ENCODE peak calls at places on chromosome 2, in five cellular contexts. V is foreskin fibroblast; Y is adrenal gland; G is stimulated activated CD4-positive, alpha-beta T cell treated with anti-CD3 and anti-CD28 coated beads, Interleukin-12 subunit alpha, Interleukin-12 subunit beta, amount 100 ng/mL, for 4 hours; Q is RWPE1. U is an unnamed sample.

GRCh38 chr2:60503923-60504514 is 49.4 kb downstream of the BCL11A start:
- DNase-seq in V (peak), Y (no peak), G (no peak), Q (no peak), U (peak)

GRCh38 chr2:26674771-26675170 is 17.8 kb upstream of the KCNK3 start:
- DNase-seq in V (no peak), Y (peak), G (no peak), Q (no peak), U (no peak)

GRCh38 chr2:129827251-129827894 is 152.1 kb upstream of the RAB6C start:
- DNase-seq in V (no peak), Y (no peak), G (no peak), Q (no peak), U (no peak)

GRCh38 chr2:218999021-218999880 is 6.0 kb upstream of the CRYBA2 start:
- DNase-seq in V (no peak), Y (peak), G (no peak), Q (no peak), U (no peak)

GRCh38 chr2:45816273-45816672 is 164.8 kb downstream of the PRKCE start:
- DNase-seq in V (peak), Y (no peak), G (no peak), Q (no peak), U (no peak)

GRCh38 chr2:151953467-151953866 is 125.2 kb upstream of the ARL5A start:
- DNase-seq in V (no peak), Y (no peak), G (no peak), Q (no peak), U (no peak)

GRCh38 chr2:219459460-219460311 is 25.0 kb downstream of the SPEG start:
- DNase-seq in V (peak), Y (peak), G (peak), Q (peak), U (peak)

GRCh38 chr2:165237056-165237455 is 2.2 kb upstream of the SCN2A start:
- DNase-seq in V (no peak), Y (no peak), G (no peak), Q (no peak), U (no peak)

GRCh38 chr2:241788135-241788534 is 11.5 kb downstream of the GAL3ST2 start:
- DNase-seq in V (no peak), Y (no peak), G (no peak), Q (no peak), U (no peak)

GRCh38 chr2:170449034-170449433 is 266.1 kb upstream of the SP5 start:
- DNase-seq in V (no peak), Y (no peak), G (no peak), Q (no peak), U (no peak)

GRCh38 chr2:152284398-152284797 is 50.6 kb upstream of the FMNL2 start:
- DNase-seq in V (no peak), Y (no peak), G (no peak), Q (no peak), U (no peak)

GRCh38 chr2:222283634-222284033 is 15.2 kb downstream of the PAX3 start:
- DNase-seq in V (no peak), Y (no peak), G (no peak), Q (no peak), U (no peak)

GRCh38 chr2:240348522-240348921 is 86.9 kb upstream of the GPC1 start:
- DNase-seq in V (no peak), Y (no peak), G (no peak), Q (no peak), U (no peak)

GRCh38 chr2:106094101-106094860 is 99.8 kb downstream of the UXS1 start:
- DNase-seq in V (no peak), Y (peak), G (no peak), Q (no peak), U (no peak)

GRCh38 chr2:159904565-159905281 is 106.7 kb upstream of the CD302 start:
- DNase-seq in V (peak), Y (peak), G (peak), Q (peak), U (peak)

GRCh38 chr2:222298000-222298310 is 843 bp downstream of the PAX3 start:
- DNase-seq in V (no peak), Y (no peak), G (no peak), Q (no peak), U (no peak)

GRCh38 chr2:189421644-189422043 is 19.6 kb upstream of the WDR75 start:
- DNase-seq in V (peak), Y (no peak), G (no peak), Q (no peak), U (peak)

GRCh38 chr2:219552382-219553167 is 8.7 kb downstream of the TMEM198 start:
- DNase-seq in V (peak), Y (peak), G (peak), Q (peak), U (peak)

GRCh38 chr2:125679903-125680302 is 976.1 kb upstream of the GYPC start:
- DNase-seq in V (no peak), Y (no peak), G (no peak), Q (no peak), U (no peak)

GRCh38 chr2:45964226-45964841 is 312.9 kb downstream of the PRKCE start:
- DNase-seq in V (peak), Y (peak), G (no peak), Q (peak), U (peak)

GRCh38 chr2:60958800-60959199 is 58.7 kb upstream of the PEX13 start:
- DNase-seq in V (peak), Y (no peak), G (no peak), Q (peak), U (peak)

U was measured in bronchial epithelial cell.